ENCODE peak calls at places on chromosome 14, in ten cellular contexts. One of them, this sample, is unnamed.

GRCh38 chr14:104137297-104138097 is 890 bp upstream of the KIF26A start:
- DNase-seq in activated naive CD8-positive, alpha-beta T cell treated with anti-CD3 and anti-CD28 coated beads, Interleukin-2, amount 50 U/mL, for 24 hours: peak; percentile 82
- DNase-seq in Caco-2: peak; percentile 85
- DNase-seq in neural crest cell: peak; percentile 82
- DNase-seq in NCI-H1092 treated with DMSO at 0.1 percent for 48 hours: peak; percentile 67
- DNase-seq in A172: peak; percentile 7
- DNase-seq in cerebellum: peak; percentile 45
- DNase-seq in GM23338: peak; percentile 81
- DNase-seq in Caki2: peak; percentile 15
- DNase-seq in activated CD4-positive, alpha-beta memory T cell treated with anti-CD3 and anti-CD28 coated beads, Interleukin-2, amount 10 ng/mL, durations not matched to agents 7 days and 5 days: peak; percentile 66
- DNase-seq in this sample: no peak

GRCh38 chr14:47917344-47917954 is 242.0 kb upstream of the MDGA2 start:
- DNase-seq in Caco-2: peak; percentile 50
- DNase-seq in NCI-H1092 treated with DMSO at 0.1 percent for 48 hours: no peak
- DNase-seq in Caki2: peak; percentile 29
- DNase-seq in activated naive CD8-positive, alpha-beta T cell treated with anti-CD3 and anti-CD28 coated beads, Interleukin-2, amount 50 U/mL, for 24 hours: no peak
- DNase-seq in cerebellum: no peak
- DNase-seq in activated CD4-positive, alpha-beta memory T cell treated with anti-CD3 and anti-CD28 coated beads, Interleukin-2, amount 10 ng/mL, durations not matched to agents 7 days and 5 days: no peak
- DNase-seq in neural crest cell: peak; percentile 33
- DNase-seq in A172: peak; percentile 28
- DNase-seq in GM23338: peak; percentile 77
- DNase-seq in this sample: no peak

GRCh38 chr14:67221248-67221981 is 19.8 kb upstream of the PALS1 start:
- DNase-seq in activated CD4-positive, alpha-beta memory T cell treated with anti-CD3 and anti-CD28 coated beads, Interleukin-2, amount 10 ng/mL, durations not matched to agents 7 days and 5 days: no peak
- DNase-seq in GM23338: no peak
- DNase-seq in NCI-H1092 treated with DMSO at 0.1 percent for 48 hours: no peak
- DNase-seq in activated naive CD8-positive, alpha-beta T cell treated with anti-CD3 and anti-CD28 coated beads, Interleukin-2, amount 50 U/mL, for 24 hours: no peak
- DNase-seq in Caco-2: no peak
- DNase-seq in A172: peak; percentile 91
- DNase-seq in neural crest cell: no peak
- DNase-seq in cerebellum: no peak
- DNase-seq in Caki2: peak; percentile 51
- DNase-seq in this sample: no peak

GRCh38 chr14:68936476-68936875 is 42.6 kb downstream of the ACTN1 start:
- DNase-seq in activated CD4-positive, alpha-beta memory T cell treated with anti-CD3 and anti-CD28 coated beads, Interleukin-2, amount 10 ng/mL, durations not matched to agents 7 days and 5 days: no peak
- DNase-seq in neural crest cell: no peak
- DNase-seq in cerebellum: no peak
- DNase-seq in NCI-H1092 treated with DMSO at 0.1 percent for 48 hours: no peak
- DNase-seq in A172: no peak
- DNase-seq in Caco-2: no peak
- DNase-seq in GM23338: no peak
- DNase-seq in activated naive CD8-positive, alpha-beta T cell treated with anti-CD3 and anti-CD28 coated beads, Interleukin-2, amount 50 U/mL, for 24 hours: no peak
- DNase-seq in Caki2: no peak
- DNase-seq in this sample: no peak

GRCh38 chr14:64654072-64654899 is 49.9 kb upstream of the PLEKHG3 start:
- DNase-seq in A172: peak; percentile 75
- DNase-seq in activated naive CD8-positive, alpha-beta T cell treated with anti-CD3 and anti-CD28 coated beads, Interleukin-2, amount 50 U/mL, for 24 hours: no peak
- DNase-seq in cerebellum: no peak
- DNase-seq in Caco-2: peak; percentile 25
- DNase-seq in neural crest cell: no peak
- DNase-seq in activated CD4-positive, alpha-beta memory T cell treated with anti-CD3 and anti-CD28 coated beads, Interleukin-2, amount 10 ng/mL, durations not matched to agents 7 days and 5 days: no peak
- DNase-seq in NCI-H1092 treated with DMSO at 0.1 percent for 48 hours: peak; percentile 13
- DNase-seq in Caki2: peak; percentile 74
- DNase-seq in GM23338: no peak
- DNase-seq in this sample: no peak

GRCh38 chr14:20400965-20401593 is 12.2 kb downstream of the TEP1 start:
- DNase-seq in GM23338: no peak
- DNase-seq in Caki2: peak; percentile 45
- DNase-seq in NCI-H1092 treated with DMSO at 0.1 percent for 48 hours: no peak
- DNase-seq in cerebellum: no peak
- DNase-seq in activated naive CD8-positive, alpha-beta T cell treated with anti-CD3 and anti-CD28 coated beads, Interleukin-2, amount 50 U/mL, for 24 hours: no peak
- DNase-seq in neural crest cell: no peak
- DNase-seq in activated CD4-positive, alpha-beta memory T cell treated with anti-CD3 and anti-CD28 coated beads, Interleukin-2, amount 10 ng/mL, durations not matched to agents 7 days and 5 days: peak; percentile 22
- DNase-seq in Caco-2: no peak
- DNase-seq in A172: peak; percentile 60
- DNase-seq in this sample: no peak

GRCh38 chr14:74792249-74793039 is 29.3 kb downstream of the YLPM1 start:
- DNase-seq in neural crest cell: no peak
- DNase-seq in activated naive CD8-positive, alpha-beta T cell treated with anti-CD3 and anti-CD28 coated beads, Interleukin-2, amount 50 U/mL, for 24 hours: no peak
- DNase-seq in Caki2: no peak
- DNase-seq in NCI-H1092 treated with DMSO at 0.1 percent for 48 hours: no peak
- DNase-seq in GM23338: peak; percentile 72
- DNase-seq in A172: no peak
- DNase-seq in cerebellum: no peak
- DNase-seq in activated CD4-positive, alpha-beta memory T cell treated with anti-CD3 and anti-CD28 coated beads, Interleukin-2, amount 10 ng/mL, durations not matched to agents 7 days and 5 days: no peak
- DNase-seq in Caco-2: no peak
- DNase-seq in this sample: no peak

GRCh38 chr14:39368261-39368959 is 63.8 kb downstream of the FBXO33 start:
- DNase-seq in GM23338: peak; percentile 92
- DNase-seq in Caki2: peak; percentile 24
- DNase-seq in cerebellum: peak; percentile 65
- DNase-seq in NCI-H1092 treated with DMSO at 0.1 percent for 48 hours: peak; percentile 69
- DNase-seq in neural crest cell: peak; percentile 48
- DNase-seq in activated naive CD8-positive, alpha-beta T cell treated with anti-CD3 and anti-CD28 coated beads, Interleukin-2, amount 50 U/mL, for 24 hours: peak; percentile 18
- DNase-seq in Caco-2: peak; percentile 69
- DNase-seq in A172: peak; percentile 51
- DNase-seq in activated CD4-positive, alpha-beta memory T cell treated with anti-CD3 and anti-CD28 coated beads, Interleukin-2, amount 10 ng/mL, durations not matched to agents 7 days and 5 days: peak; percentile 39
- DNase-seq in this sample: peak; percentile 60

GRCh38 chr14:70956511-70956910 is 49.3 kb downstream of the PCNX1 start:
- DNase-seq in GM23338: no peak
- DNase-seq in activated naive CD8-positive, alpha-beta T cell treated with anti-CD3 and anti-CD28 coated beads, Interleukin-2, amount 50 U/mL, for 24 hours: no peak
- DNase-seq in NCI-H1092 treated with DMSO at 0.1 percent for 48 hours: no peak
- DNase-seq in cerebellum: no peak
- DNase-seq in Caco-2: no peak
- DNase-seq in A172: no peak
- DNase-seq in activated CD4-positive, alpha-beta memory T cell treated with anti-CD3 and anti-CD28 coated beads, Interleukin-2, amount 10 ng/mL, durations not matched to agents 7 days and 5 days: no peak
- DNase-seq in neural crest cell: no peak
- DNase-seq in Caki2: no peak
- DNase-seq in this sample: no peak

This sample was measured in NCI-H1436.